ENCODE peak calls at places on chromosomes 16 and 17, in ten cellular contexts. Z is HCT116, Q is brain microvascular endothelial cell, X is A549, F is testis, K is retinal pigment epithelial cell, B is HFF-Myc, D is astrocyte of the cerebellum, J is IMR-90, W is H1. T is an unnamed sample.

GRCh38 chr17:37025847-37026533 is 77.2 kb downstream of the AATF start:
- DNase-seq in Z (no peak), Q (no peak), X (no peak), F (no peak), K (no peak), B (no peak), D (no peak), J (no peak), W (no peak), T (no peak)

GRCh38 chr16:85253127-85253941 is 141.1 kb upstream of the CIBAR2 start:
- DNase-seq in Z (no peak), Q (no peak), X (peak), F (peak), K (no peak), B (no peak), D (no peak), J (peak), W (peak), T (peak)

GRCh38 chr17:64063766-64064224 is 43.4 kb upstream of the ICAM2 start:
- DNase-seq in Z (no peak), Q (peak), X (peak), F (no peak), K (peak), B (no peak), D (no peak), J (peak), W (peak), T (peak)

GRCh38 chr16:24741862-24742261 is 12.4 kb downstream of the TNRC6A start:
- DNase-seq in Z (no peak), Q (no peak), X (no peak), F (no peak), K (no peak), B (no peak), D (no peak), J (no peak), W (no peak), T (no peak)

GRCh38 chr17:19305761-19306159 is 56.8 kb downstream of the B9D1 start:
- DNase-seq in Z (no peak), Q (no peak), X (no peak), F (no peak), K (no peak), B (no peak), D (no peak), J (no peak), W (no peak), T (no peak)

GRCh38 chr16:58053682-58054005 is 28.1 kb downstream of the MMP15 start:
- DNase-seq in Z (no peak), Q (no peak), X (no peak), F (no peak), K (no peak), B (no peak), D (no peak), J (no peak), W (no peak), T (no peak)

GRCh38 chr17:17004251-17004996 is 32.5 kb upstream of the TNFRSF13B start:
- DNase-seq in Z (no peak), Q (no peak), X (no peak), F (no peak), K (no peak), B (no peak), D (no peak), J (no peak), W (no peak), T (no peak)

GRCh38 chr17:57940653-57941329 is 14.4 kb downstream of the CUEDC1 start:
- DNase-seq in Z (no peak), Q (no peak), X (no peak), F (no peak), K (no peak), B (no peak), D (no peak), J (no peak), W (no peak), T (peak)

GRCh38 chr16:31869511-31870201 is 4.0 kb upstream of the ZNF267 start:
- DNase-seq in Z (no peak), Q (peak), X (no peak), F (peak), K (no peak), B (peak), D (no peak), J (peak), W (no peak), T (no peak)

GRCh38 chr16:23948949-23949392 is 113.2 kb downstream of the PRKCB start:
- DNase-seq in Z (no peak), Q (no peak), X (no peak), F (no peak), K (no peak), B (no peak), D (no peak), J (no peak), W (no peak), T (no peak)

GRCh38 chr16:85537331-85537788 is 75.8 kb upstream of the GSE1 start:
- DNase-seq in Z (no peak), Q (no peak), X (no peak), F (no peak), K (no peak), B (no peak), D (no peak), J (no peak), W (no peak), T (no peak)

GRCh38 chr16:84209989-84210388 is 19.0 kb downstream of the ADAD2 start:
- DNase-seq in Z (peak), Q (no peak), X (no peak), F (no peak), K (no peak), B (no peak), D (no peak), J (peak), W (no peak), T (no peak)

GRCh38 chr16:85637808-85638186 is 24.7 kb downstream of the GSE1 start:
- DNase-seq in Z (no peak), Q (no peak), X (no peak), F (peak), K (no peak), B (no peak), D (no peak), J (no peak), W (no peak), T (no peak)

GRCh38 chr17:80967404-80967872 is 24.2 kb upstream of the CHMP6 start:
- DNase-seq in Z (no peak), Q (no peak), X (no peak), F (no peak), K (no peak), B (no peak), D (no peak), J (no peak), W (no peak), T (no peak)

GRCh38 chr16:68420366-68420765 is 27.9 kb downstream of the SMPD3 start:
- DNase-seq in Z (no peak), Q (no peak), X (no peak), F (no peak), K (no peak), B (no peak), D (no peak), J (no peak), W (no peak), T (no peak)

GRCh38 chr16:85049864-85050263 is 22.3 kb downstream of the KIAA0513 start:
- DNase-seq in Z (no peak), Q (no peak), X (no peak), F (no peak), K (no peak), B (no peak), D (no peak), J (no peak), W (no peak), T (no peak)

GRCh38 chr17:77571562-77571981 is 386.9 kb upstream of the TNRC6C start:
- DNase-seq in Z (no peak), Q (peak), X (no peak), F (peak), K (no peak), B (no peak), D (no peak), J (peak), W (no peak), T (no peak)

GRCh38 chr17:81722184-81723120 is 10.4 kb downstream of the SLC25A10 start:
- DNase-seq in Z (no peak), Q (no peak), X (no peak), F (no peak), K (no peak), B (no peak), D (no peak), J (no peak), W (peak), T (no peak)

GRCh38 chr16:67936876-67937605 is 391 bp upstream of the PSMB10 start:
- DNase-seq in Z (no peak), Q (no peak), X (peak), F (no peak), K (no peak), B (no peak), D (no peak), J (no peak), W (no peak), T (no peak)

GRCh38 chr17:48529191-48529979 is 1.4 kb downstream of the HOXB1 start:
- DNase-seq in Z (no peak), Q (no peak), X (no peak), F (no peak), K (no peak), B (no peak), D (no peak), J (no peak), W (no peak), T (no peak)

GRCh38 chr16:11217651-11218323 is 38.2 kb downstream of the SOCS1 start:
- DNase-seq in Z (no peak), Q (no peak), X (no peak), F (no peak), K (no peak), B (no peak), D (no peak), J (no peak), W (no peak), T (no peak)

GRCh38 chr17:15220785-15221184 is 44.3 kb downstream of the PMP22 start:
- DNase-seq in Z (no peak), Q (no peak), X (no peak), F (no peak), K (no peak), B (no peak), D (no peak), J (no peak), W (no peak), T (no peak)

GRCh38 chr16:763903-764750 is 3.6 kb downstream of the MSLN start:
- DNase-seq in Z (no peak), Q (no peak), X (no peak), F (no peak), K (no peak), B (no peak), D (no peak), J (no peak), W (no peak), T (no peak)
- TF ChIP-seq CTCF in Z (no peak), Q (no peak), X (no peak), F (no peak), K (no peak), B (no peak), D (no peak), J (no peak), W (no peak), T (no peak)

GRCh38 chr16:3235856-3236669 is 1.1 kb upstream of the ZNF200 start:
- DNase-seq in Z (no peak), Q (no peak), X (no peak), F (peak), K (no peak), B (no peak), D (no peak), J (no peak), W (peak), T (peak)
- H3K4me3 ChIP-seq in Z (no peak), Q (no peak), X (no peak), F (peak), K (no peak), B (no peak), D (no peak), J (no peak), W (peak), T (no peak)

GRCh38 chr16:49365711-49366509 is 7.7 kb upstream of the C16orf78 start:
- DNase-seq in Z (no peak), Q (no peak), X (no peak), F (no peak), K (no peak), B (no peak), D (no peak), J (no peak), W (no peak), T (no peak)
- TF ChIP-seq CTCF in Z (no peak), Q (no peak), X (no peak), F (no peak), K (no peak), B (no peak), D (no peak), J (no peak), W (no peak), T (no peak)

DNA sequence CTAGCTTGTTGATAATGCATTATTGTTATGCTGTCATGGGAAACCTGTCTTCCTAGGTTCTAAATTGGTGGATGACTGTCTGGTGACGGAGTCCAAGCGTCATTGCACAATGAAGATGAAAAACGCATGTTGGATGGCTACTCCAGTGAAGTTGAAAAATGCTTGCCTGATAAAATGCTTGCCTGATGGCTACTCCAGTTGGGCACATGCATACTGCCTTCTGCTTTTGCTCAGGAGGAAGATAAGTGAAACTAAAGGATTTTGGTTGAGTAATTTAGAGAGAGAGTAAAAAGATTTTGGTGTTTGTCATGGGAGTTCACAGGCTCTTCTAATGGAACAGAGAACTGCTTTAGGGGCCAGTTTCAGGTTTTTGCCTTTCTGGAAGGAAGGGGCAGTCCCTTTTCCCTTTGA is 118.6 kb downstream of the PRKCA start:
- DNase-seq in Z (no peak), Q (no peak), X (no peak), F (no peak), K (no peak), B (no peak), D (no peak), J (peak), W (no peak), T (no peak)
- H3K4me3 ChIP-seq in Z (no peak), Q (no peak), X (no peak), F (no peak), K (no peak), B (no peak), D (no peak), J (no peak), W (no peak), T (no peak)

GRCh38 chr17:74730491-74731346 is 6.3 kb upstream of the RAB37 start:
- DNase-seq in Z (no peak), Q (no peak), X (no peak), F (no peak), K (no peak), B (no peak), D (no peak), J (no peak), W (no peak), T (no peak)

GRCh38 chr17:74728702-74729075 is 8.4 kb upstream of the RAB37 start:
- DNase-seq in Z (no peak), Q (no peak), X (no peak), F (no peak), K (no peak), B (no peak), D (no peak), J (no peak), W (no peak), T (no peak)

GRCh38 chr17:74729866-74730265 is 7.2 kb upstream of the RAB37 start:
- DNase-seq in Z (no peak), Q (no peak), X (no peak), F (no peak), K (no peak), B (no peak), D (no peak), J (no peak), W (no peak), T (no peak)

GRCh38 chr17:74728033-74728701 is 8.9 kb upstream of the RAB37 start:
- DNase-seq in Z (no peak), Q (no peak), X (no peak), F (no peak), K (no peak), B (no peak), D (no peak), J (no peak), W (no peak), T (no peak)

DNA sequence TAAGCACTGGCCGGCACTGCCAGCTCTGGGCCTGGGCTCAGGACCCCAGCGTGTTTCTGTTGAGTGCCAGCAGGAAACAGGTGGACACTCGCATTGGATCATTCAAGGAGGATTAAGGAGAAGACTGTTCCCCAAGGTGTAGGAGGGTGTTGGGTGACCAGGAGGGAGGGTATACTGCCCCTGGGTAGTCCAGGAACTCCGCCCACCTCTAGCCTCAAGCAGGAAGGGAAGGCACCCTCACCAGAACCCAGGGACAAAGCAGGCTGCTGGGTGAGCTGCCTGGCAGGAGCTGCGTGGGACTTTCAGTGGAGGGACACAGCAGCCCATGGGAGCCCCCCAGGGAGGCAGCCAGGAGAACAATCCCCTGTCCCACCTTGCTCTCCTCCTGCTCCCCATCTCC is 7.7 kb upstream of the RAB37 start:
- DNase-seq in Z (no peak), Q (no peak), X (no peak), F (no peak), K (no peak), B (no peak), D (no peak), J (no peak), W (no peak), T (no peak)
- TF ChIP-seq CTCF in Z (no peak), Q (no peak), X (no peak), F (no peak), K (no peak), B (no peak), D (no peak), J (no peak), W (no peak), T (no peak)

DNA sequence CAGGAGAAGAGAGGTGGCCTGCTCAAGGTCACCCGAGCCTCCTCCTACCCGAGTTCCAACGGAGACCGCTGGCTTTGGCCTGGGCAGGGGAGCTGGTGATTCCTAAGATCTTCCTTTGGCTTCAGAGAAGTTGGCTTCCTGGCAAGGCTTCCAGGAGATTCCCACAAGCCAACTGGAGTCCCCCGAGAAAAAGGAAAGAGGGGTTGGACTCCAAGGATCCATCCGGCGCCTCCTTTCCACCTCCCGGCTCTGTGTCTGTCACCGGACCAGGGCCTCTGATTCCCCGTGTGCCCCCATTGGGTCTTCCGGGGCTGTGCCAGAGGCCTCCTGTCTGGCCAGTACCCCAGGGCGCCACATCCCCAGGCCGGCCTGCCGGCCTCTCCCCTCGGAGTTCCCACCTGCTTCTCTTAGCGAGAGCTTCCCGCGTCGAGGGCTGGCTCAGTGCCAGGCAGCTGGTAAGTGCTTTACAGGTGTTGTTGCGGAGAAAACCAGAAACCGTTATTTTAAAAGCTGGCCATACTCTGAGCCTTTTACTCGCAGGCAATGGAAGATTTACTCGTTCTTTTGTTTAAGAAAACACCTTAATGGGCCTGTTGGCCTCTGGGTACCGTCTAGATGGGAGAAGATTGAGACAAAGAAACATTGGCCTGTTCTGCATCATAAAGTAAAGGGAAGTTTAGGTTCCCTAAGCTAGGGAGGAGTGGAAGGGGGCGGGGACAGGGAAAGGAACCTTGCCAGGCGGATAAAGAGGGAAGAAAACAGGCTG is 258.4 kb upstream of the SDK2 start:
- DNase-seq in Z (no peak), Q (no peak), X (no peak), F (no peak), K (no peak), B (no peak), D (no peak), J (no peak), W (peak), T (peak)
- H3K4me3 ChIP-seq in Z (no peak), Q (no peak), X (no peak), F (no peak), K (no peak), B (no peak), D (no peak), J (no peak), W (peak), T (peak)